ENCODE peak calls at places on chromosomes 4 and X, in five cellular contexts. C is HFFc6, F is mucosa of descending colon, D is Calu3, I is endothelial cell. S is an unnamed sample.

GRCh38 chr4:2042207-2042946 is 16.8 kb upstream of the NAT8L start:
- DNase-seq in F (peak), I (peak), C (no peak), D (peak), S (no peak)

GRCh38 chrX:123476636-123477219 is 256.1 kb downstream of the THOC2 start:
- DNase-seq in I (no peak), D (no peak), F (no peak), C (no peak), S (no peak)

GRCh38 chrX:116284383-116284782 is 113.8 kb downstream of the AGTR2 start:
- DNase-seq in F (no peak), I (no peak), D (no peak), C (no peak), S (no peak)

GRCh38 chr4:113293673-113294072 is 244.2 kb downstream of the ANK2 start:
- DNase-seq in F (no peak), D (no peak), C (peak), I (no peak), S (no peak)

GRCh38 chr4:166017804-166018203 is 144.8 kb downstream of the TLL1 start:
- DNase-seq in I (no peak), C (no peak), D (no peak), F (no peak), S (no peak)

GRCh38 chrX:131752493-131753198 is 208.8 kb downstream of the OR13H1 start:
- DNase-seq in F (no peak), C (no peak), I (no peak), D (no peak), S (no peak)

GRCh38 chr4:1113311-1114009 is at the start of gene RNF212:
- DNase-seq in I (peak), F (peak), D (no peak), C (no peak), S (peak)

GRCh38 chrX:133911816-133912495 is 73.4 kb downstream of the GPC3 start:
- DNase-seq in I (no peak), C (no peak), F (no peak), D (no peak), S (no peak)

GRCh38 chr4:143377635-143378099 is 41.0 kb downstream of the GAB1 start:
- DNase-seq in D (no peak), C (no peak), I (no peak), F (no peak), S (no peak)

GRCh38 chr4:159342374-159342773 is 239.5 kb downstream of the RAPGEF2 start:
- DNase-seq in D (no peak), I (no peak), F (no peak), C (no peak), S (no peak)

GRCh38 chr4:121784975-121785374 is 16.1 kb upstream of the EXOSC9 start:
- DNase-seq in D (peak), C (peak), I (no peak), F (no peak), S (no peak)

GRCh38 chrX:23792861-23793553 is 10.0 kb downstream of the SAT1 start:
- DNase-seq in D (no peak), C (no peak), I (peak), F (no peak), S (no peak)

GRCh38 chr4:111941957-111942356 is 203.3 kb upstream of the FAM241A start:
- DNase-seq in C (no peak), I (no peak), F (no peak), D (no peak), S (no peak)

GRCh38 chr4:111946789-111947188 is 198.5 kb upstream of the FAM241A start:
- DNase-seq in I (no peak), D (no peak), C (no peak), F (no peak), S (no peak)

GRCh38 chr4:111945014-111945413 is 200.2 kb upstream of the FAM241A start:
- DNase-seq in C (peak), D (no peak), F (no peak), I (no peak), S (no peak)

GRCh38 chr4:111943796-111944203 is 201.5 kb upstream of the FAM241A start:
- DNase-seq in I (peak), D (peak), C (peak), F (peak), S (peak)
- TF ChIP-seq CTCF in I (peak), D (peak), C (peak), F (peak), S (peak)

DNA sequence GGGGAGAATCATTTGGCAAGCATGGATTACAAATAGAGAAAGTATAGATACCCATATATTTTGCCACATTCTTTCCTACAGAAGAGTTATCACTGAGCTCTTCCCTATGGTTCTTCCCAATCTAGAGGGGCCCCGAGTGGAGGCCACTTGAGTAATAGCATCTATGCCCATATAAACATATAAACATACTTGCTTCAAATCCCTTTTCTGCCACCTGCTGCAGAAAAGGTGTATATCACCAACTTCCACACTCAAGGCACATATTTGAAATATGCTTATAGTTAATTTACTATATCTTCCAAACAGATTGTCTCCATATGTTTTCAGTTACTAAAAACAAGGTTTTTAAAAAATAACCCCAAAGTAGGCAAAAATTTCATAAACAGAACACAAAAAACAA is 642.8 kb upstream of the DIPK2B start:
- DNase-seq in C (no peak), I (no peak), D (no peak), F (no peak), S (no peak)
- TF ChIP-seq CTCF in C (no peak), I (no peak), D (no peak), F (no peak), S (no peak)

GRCh38 chr4:130703211-130703920 is 1607.4 kb downstream of the C4orf33 start:
- DNase-seq in C (peak), F (no peak), D (no peak), I (no peak), S (no peak)

DNA sequence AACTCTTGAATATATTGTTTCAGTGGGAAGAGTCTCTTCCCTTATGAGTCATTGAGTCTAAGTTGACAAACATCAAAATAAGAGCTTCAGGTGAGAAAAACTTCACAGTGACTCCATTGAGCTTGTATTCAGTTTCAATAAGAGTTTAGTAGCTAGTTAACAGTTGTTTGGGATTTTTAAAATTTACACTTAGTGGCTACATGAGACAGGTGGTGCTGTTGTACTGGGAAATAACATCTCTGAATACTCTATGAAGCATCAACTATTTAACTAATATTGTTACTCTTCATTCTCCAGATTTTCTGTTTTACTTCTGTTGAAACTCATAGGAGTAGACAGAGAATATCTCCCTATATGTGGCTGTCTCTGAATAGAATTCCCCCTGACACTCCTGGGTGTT is 1609.1 kb downstream of the C4orf33 start:
- DNase-seq in D (no peak), F (no peak), I (no peak), C (no peak), S (no peak)
- TF ChIP-seq CTCF in D (no peak), F (no peak), I (no peak), C (peak), S (no peak)

DNA sequence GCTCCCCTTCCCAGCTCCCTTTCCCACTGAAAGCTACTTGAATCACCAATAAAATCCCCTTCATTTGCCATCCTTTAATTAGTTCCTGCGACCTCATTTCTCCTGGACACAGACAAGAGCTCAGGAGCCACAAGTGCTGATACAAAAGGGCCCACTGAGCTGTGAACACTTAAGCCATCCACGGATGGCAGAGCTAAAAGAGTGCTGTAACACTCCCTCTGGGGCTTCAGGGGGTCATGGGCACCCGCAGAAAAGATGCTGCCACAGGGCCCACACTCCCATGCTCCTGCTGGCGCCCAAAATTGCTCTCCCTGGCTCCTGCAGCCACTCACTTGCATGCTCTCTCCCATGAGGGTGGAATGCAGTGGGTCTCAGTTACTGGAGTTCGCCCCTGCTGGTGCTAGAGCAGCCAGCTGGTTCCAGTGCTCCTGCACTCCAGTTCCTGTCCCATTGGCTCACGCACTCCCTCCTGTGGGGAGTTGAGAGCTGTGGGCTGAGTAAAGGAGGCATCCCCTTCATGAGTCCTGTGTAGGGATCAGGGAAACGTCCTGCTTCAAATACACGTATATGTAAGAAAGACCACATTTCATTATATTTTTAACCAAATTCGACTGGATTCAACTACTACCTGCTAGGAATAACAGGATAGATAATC is 1291.0 kb downstream of the ARAP2 start:
- DNase-seq in C (no peak), D (peak), F (no peak), I (no peak), S (no peak)
- TF ChIP-seq CTCF in C (peak), D (no peak), F (no peak), I (no peak), S (no peak)

DNA sequence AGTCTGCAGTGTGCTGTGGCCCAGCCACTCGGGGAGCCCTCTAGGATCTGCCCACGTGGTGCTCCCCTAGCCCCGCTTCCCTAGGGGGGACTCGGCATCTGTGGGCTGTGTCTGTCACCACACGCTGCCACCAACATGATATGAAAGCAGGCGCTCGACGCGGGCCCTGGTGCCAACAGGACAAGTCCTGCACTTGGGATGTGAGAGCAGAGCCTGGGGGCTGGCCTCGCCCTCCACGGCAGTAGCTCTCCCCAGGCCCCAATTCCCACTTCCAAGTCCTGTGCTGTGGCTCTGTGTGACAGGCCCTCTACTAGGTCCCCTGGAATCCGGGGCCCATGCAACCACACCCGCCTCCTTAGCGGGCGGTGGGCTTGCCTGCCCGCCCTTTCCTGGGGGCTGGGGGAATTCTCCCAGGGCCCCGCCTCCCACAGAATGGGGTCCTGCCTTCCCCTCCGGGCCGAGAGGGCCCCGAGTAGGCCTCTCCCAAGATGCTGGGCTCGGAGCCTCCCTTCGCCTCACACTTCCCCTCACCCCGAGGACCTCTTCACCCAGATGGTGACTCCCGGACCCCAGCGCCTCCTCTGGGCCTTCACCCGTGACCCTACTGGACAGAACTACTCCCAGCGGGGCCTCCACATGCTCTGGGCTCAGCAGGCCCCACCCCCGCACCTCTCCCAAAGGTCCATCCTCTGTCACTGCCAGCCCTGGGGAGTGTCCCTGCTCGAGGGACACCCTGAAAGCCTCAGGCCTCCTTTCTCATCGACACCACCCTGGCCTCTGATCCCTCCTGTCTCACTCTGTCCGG is 11.2 kb downstream of the LRPAP1 start:
- DNase-seq in C (no peak), F (peak), I (no peak), D (no peak), S (no peak)
- TF ChIP-seq CTCF in C (no peak), F (no peak), I (no peak), D (no peak), S (no peak)

S was measured in neural crest cell.